ENCODE peak calls at places on chromosomes 7 and 10, in five cellular contexts. P is activated CD8-positive, alpha-beta memory T cell treated with anti-CD3 and anti-CD28 coated beads for 1 hour; E is NCI-H2171; I is HT1080; W is WTC11. S is an unnamed sample.
A peak's percentile ranks its signal among the peaks of the same experiment; 100 is the strongest.

GRCh38 chr7:103870664-103871063 is 118.8 kb downstream of the RELN start:
- DNase-seq in P (no peak), E (no peak), I (no peak), W (no peak), S (no peak)

GRCh38 chr7:150727381-150727780 is 9.8 kb upstream of the GIMAP5 start:
- DNase-seq in P (no peak), E (no peak), I (no peak), W (no peak), S (no peak)

GRCh38 chr7:16847381-16847860 is 34.4 kb downstream of the AGR3 start:
- DNase-seq in P (no peak), E (peak; percentile 21), I (no peak), W (no peak), S (no peak)

GRCh38 chr10:86664370-86665217 is 3.7 kb upstream of the LDB3 start:
- DNase-seq in P (no peak), E (no peak), I (peak; percentile 26), W (no peak), S (no peak)

GRCh38 chr10:108970016-108970415 is 953.3 kb downstream of the XPNPEP1 start:
- DNase-seq in P (no peak), E (no peak), I (peak; percentile 54), W (peak; percentile 41), S (no peak)

GRCh38 chr7:149681274-149681673 is 92.1 kb downstream of the ZNF467 start:
- DNase-seq in P (no peak), E (no peak), I (no peak), W (no peak), S (no peak)

GRCh38 chr7:129361771-129362170 is 72.5 kb upstream of the STRIP2 start:
- DNase-seq in P (no peak), E (no peak), I (no peak), W (no peak), S (no peak)

GRCh38 chr7:27435461-27435860 is 192.9 kb downstream of the EVX1 start:
- DNase-seq in P (no peak), E (no peak), I (peak; percentile 72), W (no peak), S (no peak)

GRCh38 chr10:34736976-34737771 is 77.9 kb downstream of the PARD3 start:
- DNase-seq in P (no peak), E (no peak), I (no peak), W (no peak), S (no peak)

GRCh38 chr7:16753932-16754571 is 497 bp downstream of the TSPAN13 start:
- DNase-seq in P (no peak), E (peak; percentile 48), I (no peak), W (peak; percentile 75), S (peak; percentile 83)

GRCh38 chr7:45601816-45602540 is 27.8 kb downstream of the ADCY1 start:
- DNase-seq in P (no peak), E (no peak), I (no peak), W (no peak), S (peak; percentile 46)

GRCh38 chr10:6787684-6788083 is 207.6 kb upstream of the PRKCQ start:
- DNase-seq in P (no peak), E (no peak), I (no peak), W (no peak), S (no peak)

GRCh38 chr7:44259547-44260457 is 59.0 kb downstream of the YKT6 start:
- DNase-seq in P (no peak), E (no peak), I (peak; percentile 90), W (no peak), S (no peak)

GRCh38 chr7:100568176-100568935 is 5.3 kb downstream of the SAP25 start:
- DNase-seq in P (no peak), E (no peak), I (no peak), W (no peak), S (no peak)

GRCh38 chr7:98826811-98827231 is 43.0 kb downstream of the TMEM130 start:
- DNase-seq in P (no peak), E (peak; percentile 95), I (no peak), W (peak; percentile 20), S (no peak)

GRCh38 chr7:132255898-132256297 is 320.4 kb downstream of the PLXNA4 start:
- DNase-seq in P (no peak), E (no peak), I (no peak), W (no peak), S (no peak)

GRCh38 chr7:46750321-46750865 is 829.3 kb upstream of the IGFBP3 start:
- DNase-seq in P (no peak), E (no peak), I (no peak), W (no peak), S (no peak)

GRCh38 chr10:110410329-110411046 is 87.2 kb upstream of the DUSP5 start:
- DNase-seq in P (no peak), E (no peak), I (peak; percentile 99), W (no peak), S (no peak)

GRCh38 chr10:131806146-131806545 is 94.7 kb upstream of the PPP2R2D start:
- DNase-seq in P (no peak), E (no peak), I (no peak), W (no peak), S (no peak)

GRCh38 chr7:29748286-29749099 is 57.8 kb upstream of the WIPF3 start:
- DNase-seq in P (no peak), E (peak; percentile 34), I (peak; percentile 35), W (no peak), S (no peak)

GRCh38 chr7:156034397-156034796 is 222.1 kb upstream of the SHH start:
- DNase-seq in P (no peak), E (no peak), I (peak; percentile 72), W (no peak), S (no peak)

GRCh38 chr7:75617634-75618234 is 121.0 kb downstream of the HIP1 start:
- DNase-seq in P (no peak), E (no peak), I (peak; percentile 85), W (no peak), S (peak; percentile 78)

GRCh38 chr7:129778770-129779601 is 167.5 kb downstream of the NRF1 start:
- DNase-seq in P (no peak), E (peak; percentile 29), I (no peak), W (peak; percentile 49), S (peak; percentile 65)

GRCh38 chr7:128174391-128174790 is 66.7 kb upstream of the LEP start:
- DNase-seq in P (no peak), E (peak; percentile 79), I (no peak), W (no peak), S (no peak)

GRCh38 chr7:116030626-116031276 is at the start of gene TFEC:
- DNase-seq in P (no peak), E (no peak), I (peak; percentile 55), W (no peak), S (no peak)

S was measured in suprapubic skin.